ENCODE peak calls at places on chromosomes 6 and 20, in four cellular contexts. S is HuH-7.5, Q is NCI-H1417 treated with DMSO at 0.1 percent for 48 hours, Y is neural crest cell. G is an unnamed sample.

GRCh38 chr20:3923818-3924217 is 34.6 kb downstream of the PANK2 start:
- DNase-seq in S (no peak), Q (no peak), Y (no peak), G (no peak)

GRCh38 chr6:16419636-16420331 is 181.4 kb downstream of the GMPR start:
- DNase-seq in S (no peak), Q (no peak), Y (no peak), G (no peak)

GRCh38 chr20:46545077-46545826 is 5.2 kb downstream of the OCSTAMP start:
- DNase-seq in S (no peak), Q (no peak), Y (no peak), G (no peak)

GRCh38 chr6:46719099-46719498 is 16.1 kb downstream of the PLA2G7 start:
- DNase-seq in S (no peak), Q (no peak), Y (no peak), G (no peak)

GRCh38 chr20:49675368-49676151 is 38.1 kb downstream of the B4GALT5 start:
- DNase-seq in S (no peak), Q (no peak), Y (no peak), G (no peak)

GRCh38 chr6:83884523-83884922 is 25.0 kb downstream of the CYB5R4 start:
- DNase-seq in S (peak), Q (peak), Y (no peak), G (no peak)

GRCh38 chr6:163387317-163387716 is 27.2 kb upstream of the QKI start:
- DNase-seq in S (no peak), Q (no peak), Y (no peak), G (no peak)

GRCh38 chr20:18032977-18033892 is 24.5 kb downstream of the OVOL2 start:
- DNase-seq in S (no peak), Q (no peak), Y (no peak), G (no peak)

GRCh38 chr6:9986273-9986672 is 428.6 kb downstream of the TFAP2A start:
- DNase-seq in S (no peak), Q (no peak), Y (no peak), G (no peak)

GRCh38 chr6:100304575-100304974 is 160.1 kb downstream of the SIM1 start:
- DNase-seq in S (no peak), Q (no peak), Y (no peak), G (no peak)

GRCh38 chr6:16769131-16769985 is 8.1 kb upstream of the ATXN1 start:
- DNase-seq in S (no peak), Q (no peak), Y (no peak), G (no peak)

GRCh38 chr20:47825011-47825762 is 39.9 kb upstream of the SULF2 start:
- DNase-seq in S (no peak), Q (no peak), Y (no peak), G (no peak)